ENCODE peak calls at places on chromosomes 4 and X, in four cellular contexts. One of them, this sample, is unnamed.

GRCh38 chr4:4985844-4986243 is 33.4 kb downstream of the CYTL1 start:
- DNase-seq in K562: no peak
- DNase-seq in HEK293T: no peak
- DNase-seq in HepG2: no peak
- DNase-seq in this sample: no peak

GRCh38 chrX:115332832-115333231 is 43.3 kb downstream of the LUZP4 start:
- DNase-seq in K562: no peak
- DNase-seq in HEK293T: no peak
- DNase-seq in HepG2: no peak
- DNase-seq in this sample: no peak

GRCh38 chr4:148207074-148207473 is 235.1 kb downstream of the NR3C2 start:
- DNase-seq in K562: no peak
- DNase-seq in HEK293T: no peak
- DNase-seq in HepG2: no peak
- DNase-seq in this sample: no peak

GRCh38 chr4:7025040-7025602 is 18.1 kb upstream of the TADA2B start:
- DNase-seq in K562: no peak
- DNase-seq in HEK293T: no peak
- DNase-seq in HepG2: no peak
- DNase-seq in this sample: no peak

GRCh38 chr4:26372076-26372475 is 51.3 kb downstream of the RBPJ start:
- DNase-seq in K562: no peak
- DNase-seq in HEK293T: no peak
- DNase-seq in HepG2: no peak
- DNase-seq in this sample: no peak

GRCh38 chr4:55336138-55337034 is 9.7 kb upstream of the SRD5A3 start:
- DNase-seq in K562: no peak
- DNase-seq in HEK293T: no peak
- DNase-seq in HepG2: no peak
- DNase-seq in this sample: no peak

GRCh38 chrX:80246273-80246672 is 174.0 kb upstream of the TENT5D start:
- DNase-seq in K562: no peak
- DNase-seq in HEK293T: no peak
- DNase-seq in HepG2: no peak
- DNase-seq in this sample: no peak

GRCh38 chrX:74280759-74281158 is 23.2 kb upstream of the ZCCHC13 start:
- DNase-seq in K562: no peak
- DNase-seq in HEK293T: no peak
- DNase-seq in HepG2: no peak
- DNase-seq in this sample: no peak

GRCh38 chr4:20252656-20253271 is 1.1 kb downstream of the SLIT2 start:
- DNase-seq in K562: no peak
- DNase-seq in HEK293T: peak
- DNase-seq in HepG2: no peak
- DNase-seq in this sample: no peak
- TF ChIP-seq TARDBP in K562: no peak
- TF ChIP-seq TARDBP in HEK293T: no peak
- TF ChIP-seq TARDBP in HepG2: no peak
- TF ChIP-seq TARDBP in this sample: no peak

GRCh38 chr4:60345397-60345796 is 854.7 kb upstream of the ADGRL3 start:
- DNase-seq in K562: no peak
- DNase-seq in HEK293T: no peak
- DNase-seq in HepG2: no peak
- DNase-seq in this sample: no peak

GRCh38 chr4:60344908-60345307 is 855.2 kb upstream of the ADGRL3 start:
- DNase-seq in K562: no peak
- DNase-seq in HEK293T: no peak
- DNase-seq in HepG2: no peak
- DNase-seq in this sample: no peak
- TF ChIP-seq TARDBP in K562: no peak
- TF ChIP-seq TARDBP in HEK293T: no peak
- TF ChIP-seq TARDBP in HepG2: no peak
- TF ChIP-seq TARDBP in this sample: no peak

GRCh38 chr4:40243390-40243948 is 46.6 kb downstream of the RHOH start:
- DNase-seq in K562: no peak
- DNase-seq in HEK293T: no peak
- DNase-seq in HepG2: no peak
- DNase-seq in this sample: no peak

GRCh38 chr4:40241026-40241425 is 44.2 kb downstream of the RHOH start:
- DNase-seq in K562: no peak
- DNase-seq in HEK293T: no peak
- DNase-seq in HepG2: no peak
- DNase-seq in this sample: no peak

GRCh38 chr4:40240040-40240653 is 43.3 kb downstream of the RHOH start:
- DNase-seq in K562: no peak
- DNase-seq in HEK293T: no peak
- DNase-seq in HepG2: no peak
- DNase-seq in this sample: no peak

GRCh38 chr4:40238700-40239548 is 42.1 kb downstream of the RHOH start:
- DNase-seq in K562: peak
- DNase-seq in HEK293T: peak
- DNase-seq in HepG2: no peak
- DNase-seq in this sample: no peak

DNA sequence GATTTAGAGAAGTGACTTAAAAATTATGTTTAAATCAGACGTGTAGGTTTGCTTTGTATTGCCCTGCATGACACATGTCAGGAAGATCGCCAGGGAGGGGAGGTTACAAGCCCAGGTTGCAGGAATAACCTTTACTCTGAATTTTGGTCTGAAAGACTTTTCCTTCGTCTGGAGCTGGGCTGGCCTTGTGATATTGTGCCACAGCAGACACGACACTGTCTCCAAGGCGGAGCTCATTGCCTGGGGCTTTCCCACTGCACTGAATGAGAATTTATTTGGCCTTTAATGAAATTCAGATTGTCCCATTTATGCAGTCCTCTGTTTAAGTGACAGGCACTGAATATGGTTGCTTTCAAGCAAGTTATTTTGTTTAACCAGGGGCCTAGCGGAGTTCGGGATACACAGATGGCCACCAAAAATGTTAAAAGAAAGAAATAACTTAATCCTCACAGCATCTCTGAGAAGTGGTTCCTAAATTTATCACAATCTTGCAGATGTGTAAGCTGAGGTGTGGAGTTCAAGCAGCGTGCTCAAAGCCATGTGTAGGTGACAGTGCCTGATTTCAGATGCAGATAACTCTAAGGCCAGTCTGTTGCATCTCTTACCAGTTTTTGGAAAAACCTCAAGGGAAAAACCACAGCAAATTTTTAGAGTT is 45.2 kb downstream of the RHOH start:
- DNase-seq in K562: no peak
- DNase-seq in HEK293T: no peak
- DNase-seq in HepG2: no peak
- DNase-seq in this sample: no peak
- TF ChIP-seq TARDBP in K562: no peak
- TF ChIP-seq TARDBP in HEK293T: no peak
- TF ChIP-seq TARDBP in HepG2: no peak
- TF ChIP-seq TARDBP in this sample: no peak

DNA sequence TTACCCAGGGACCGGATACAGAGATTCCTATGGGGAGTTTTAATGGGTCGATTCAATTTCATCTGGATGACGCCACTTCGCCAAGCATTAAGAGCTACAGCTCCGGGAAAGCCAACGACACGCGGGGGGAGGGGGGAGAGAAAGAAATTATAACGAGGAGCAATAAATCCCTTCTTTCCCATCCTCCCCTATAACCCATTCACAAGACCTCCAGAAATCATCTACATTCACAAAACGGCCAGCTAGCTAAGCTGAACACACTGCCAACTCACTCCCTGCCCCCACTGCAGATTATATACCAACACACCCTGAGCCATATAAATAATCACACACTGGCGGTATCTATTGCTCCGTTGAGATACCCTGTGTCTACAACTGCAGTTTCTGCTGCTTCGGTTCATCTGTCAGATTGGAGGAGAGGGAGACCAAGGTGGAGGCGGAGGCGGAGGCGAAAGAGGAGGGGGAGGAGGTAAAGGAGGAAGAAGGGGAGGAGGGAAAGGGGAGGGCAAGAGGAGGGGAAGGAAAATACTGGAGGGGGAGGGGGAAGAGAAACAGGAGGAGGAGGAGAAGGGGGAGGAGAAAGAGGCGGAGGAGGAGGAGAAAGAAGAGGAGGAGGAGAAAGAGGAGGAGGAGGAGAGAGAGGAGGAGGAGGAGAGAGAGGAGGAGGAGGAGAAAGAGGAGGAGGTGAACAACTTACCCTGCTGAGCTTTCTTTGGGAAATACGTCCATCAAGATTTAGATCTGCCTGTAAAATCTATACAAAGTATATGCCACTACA is 113.9 kb upstream of the VAMP7 start:
- DNase-seq in K562: peak
- DNase-seq in HEK293T: peak
- DNase-seq in HepG2: no peak
- DNase-seq in this sample: peak
- TF ChIP-seq TARDBP in K562: no peak
- TF ChIP-seq TARDBP in HEK293T: no peak
- TF ChIP-seq TARDBP in HepG2: no peak
- TF ChIP-seq TARDBP in this sample: no peak

GRCh38 chr4:74932832-74933561 is at the start of gene PARM1:
- DNase-seq in K562: peak
- DNase-seq in HEK293T: peak
- DNase-seq in HepG2: peak
- DNase-seq in this sample: no peak

GRCh38 chr4:74932010-74932409 is 906 bp upstream of the PARM1 start:
- DNase-seq in K562: no peak
- DNase-seq in HEK293T: no peak
- DNase-seq in HepG2: no peak
- DNase-seq in this sample: no peak

GRCh38 chr4:74934822-74935326 is 2.0 kb downstream of the PARM1 start:
- DNase-seq in K562: no peak
- DNase-seq in HEK293T: peak
- DNase-seq in HepG2: no peak
- DNase-seq in this sample: no peak

GRCh38 chr4:74933562-74934015 is 673 bp downstream of the PARM1 start:
- DNase-seq in K562: no peak
- DNase-seq in HEK293T: peak
- DNase-seq in HepG2: no peak
- DNase-seq in this sample: no peak

DNA sequence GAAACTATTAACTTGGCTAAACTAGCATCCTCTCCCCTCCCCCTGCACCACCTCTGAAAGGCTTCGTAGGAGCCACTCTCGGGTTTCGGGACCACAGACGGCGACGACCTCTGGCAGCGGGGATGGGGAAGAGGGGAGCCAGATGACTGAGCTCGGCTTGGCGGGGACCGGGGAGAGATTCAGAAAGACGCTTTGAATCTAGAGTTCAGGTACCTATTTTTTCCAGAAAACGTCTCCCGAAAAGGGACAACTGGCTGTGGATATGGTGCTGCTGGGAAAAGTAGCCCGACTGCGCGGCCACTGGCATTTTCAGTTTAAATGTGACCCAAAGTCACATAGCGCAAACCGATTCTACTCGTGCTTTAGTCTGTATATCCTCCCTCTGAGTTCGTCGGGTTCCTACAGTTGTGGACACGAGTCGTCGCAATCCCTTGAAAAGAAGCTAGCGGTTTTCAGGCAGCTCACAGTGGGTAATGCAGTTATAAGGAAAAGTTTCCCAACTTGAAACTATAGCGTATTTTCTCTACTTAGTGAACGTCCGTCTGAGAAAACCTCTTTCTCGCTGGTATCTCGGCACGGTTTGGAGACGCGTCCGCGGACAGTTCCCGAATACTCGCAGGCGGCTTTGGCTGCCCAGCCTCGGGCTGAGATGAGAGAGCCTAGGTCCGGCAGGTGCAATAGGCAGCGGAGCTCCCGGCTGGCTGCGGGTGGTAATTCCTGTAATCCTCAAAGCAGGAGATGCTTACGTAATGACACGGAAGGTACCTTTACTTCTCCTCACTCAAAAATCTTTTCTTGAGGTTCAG is 1.3 kb downstream of the PARM1 start:
- DNase-seq in K562: no peak
- DNase-seq in HEK293T: peak
- DNase-seq in HepG2: no peak
- DNase-seq in this sample: no peak
- TF ChIP-seq TARDBP in K562: no peak
- TF ChIP-seq TARDBP in HEK293T: no peak
- TF ChIP-seq TARDBP in HepG2: no peak
- TF ChIP-seq TARDBP in this sample: no peak